ENCODE peak calls at places on chromosome 12, in four cellular contexts. Z is activated T-cell treated with anti-CD3 and anti-CD28 coated beads, Interleukin-2, amount 50 U/mL, for 4 hours; E is DND-41; X is psoas muscle. A is an unnamed sample.

GRCh38 chr12:122974892-122975789 is at the start of gene OGFOD2:
- DNase-seq in Z (peak; percentile 88), E (peak; percentile 96), X (peak; percentile 93), A (peak; percentile 91)

GRCh38 chr12:130761537-130762318 is 45.6 kb upstream of the RIMBP2 start:
- DNase-seq in Z (peak; percentile 51), E (no peak), X (peak; percentile 31), A (no peak)

GRCh38 chr12:24838531-24838950 is 110.4 kb downstream of the BCAT1 start:
- DNase-seq in Z (no peak), E (no peak), X (peak; percentile 17), A (peak; percentile 10)

GRCh38 chr12:2756756-2757155 is 38.0 kb upstream of the FKBP4 start:
- DNase-seq in Z (no peak), E (no peak), X (no peak), A (no peak)

GRCh38 chr12:57522887-57523705 is 472 bp downstream of the MBD6 start:
- DNase-seq in Z (peak; percentile 46), E (peak; percentile 86), X (peak; percentile 54), A (peak; percentile 67)

GRCh38 chr12:55314043-55314442 is at the start of gene OR6C1:
- DNase-seq in Z (no peak), E (no peak), X (no peak), A (no peak)

GRCh38 chr12:53380797-53381738 is 1.1 kb downstream of the SP1 start:
- DNase-seq in Z (no peak), E (no peak), X (peak; percentile 23), A (no peak)

GRCh38 chr12:88242161-88242925 is 100.2 kb downstream of the TMTC3 start:
- DNase-seq in Z (no peak), E (no peak), X (peak; percentile 17), A (no peak)

GRCh38 chr12:79327465-79327864 is 363.3 kb downstream of the PAWR start:
- DNase-seq in Z (no peak), E (no peak), X (no peak), A (no peak)

GRCh38 chr12:103956515-103957027 is 9.1 kb upstream of the TDG start:
- DNase-seq in Z (no peak), E (no peak), X (no peak), A (no peak)

GRCh38 chr12:111435661-111436201 is 30.0 kb downstream of the SH2B3 start:
- DNase-seq in Z (no peak), E (peak; percentile 59), X (no peak), A (no peak)